ENCODE peak calls at places on chromosomes 5 and 9, in seven cellular contexts. One of them, this sample, is unnamed.

GRCh38 chr9:128419061-128419925 is 1.4 kb upstream of the CERCAM start:
- DNase-seq in activated gamma-delta T cell treated with anti-CD3 and anti-CD28 coated beads, Interleukin-2, amount 50 U/mL, for 16 hours: no peak
- DNase-seq in ACHN: no peak
- DNase-seq in DMS153: peak; percentile 27
- DNase-seq in AG20443: no peak
- DNase-seq in anterior cingulate cortex: peak; percentile 31
- DNase-seq in posterior cingulate gyrus: no peak
- DNase-seq in this sample: no peak

GRCh38 chr5:141182248-141182647 is at the start of gene PCDHB16:
- DNase-seq in AG20443: peak; percentile 62
- DNase-seq in DMS153: no peak
- DNase-seq in ACHN: no peak
- DNase-seq in activated gamma-delta T cell treated with anti-CD3 and anti-CD28 coated beads, Interleukin-2, amount 50 U/mL, for 16 hours: no peak
- DNase-seq in posterior cingulate gyrus: no peak
- DNase-seq in anterior cingulate cortex: no peak
- DNase-seq in this sample: peak; percentile 41

GRCh38 chr5:88878976-88879375 is 4.0 kb downstream of the MEF2C start:
- DNase-seq in anterior cingulate cortex: no peak
- DNase-seq in AG20443: no peak
- DNase-seq in DMS153: no peak
- DNase-seq in activated gamma-delta T cell treated with anti-CD3 and anti-CD28 coated beads, Interleukin-2, amount 50 U/mL, for 16 hours: no peak
- DNase-seq in ACHN: peak; percentile 22
- DNase-seq in posterior cingulate gyrus: no peak
- DNase-seq in this sample: no peak

GRCh38 chr5:53151713-53152458 is 42.3 kb upstream of the MOCS2 start:
- DNase-seq in posterior cingulate gyrus: no peak
- DNase-seq in anterior cingulate cortex: no peak
- DNase-seq in ACHN: peak; percentile 1
- DNase-seq in activated gamma-delta T cell treated with anti-CD3 and anti-CD28 coated beads, Interleukin-2, amount 50 U/mL, for 16 hours: no peak
- DNase-seq in DMS153: no peak
- DNase-seq in AG20443: peak; percentile 77
- DNase-seq in this sample: no peak

GRCh38 chr5:7394889-7395431 is 978 bp upstream of the ADCY2 start:
- DNase-seq in ACHN: no peak
- DNase-seq in activated gamma-delta T cell treated with anti-CD3 and anti-CD28 coated beads, Interleukin-2, amount 50 U/mL, for 16 hours: no peak
- DNase-seq in AG20443: no peak
- DNase-seq in posterior cingulate gyrus: no peak
- DNase-seq in anterior cingulate cortex: no peak
- DNase-seq in DMS153: no peak
- DNase-seq in this sample: no peak

GRCh38 chr5:12016149-12016740 is 112.0 kb upstream of the CTNND2 start:
- DNase-seq in posterior cingulate gyrus: no peak
- DNase-seq in AG20443: no peak
- DNase-seq in activated gamma-delta T cell treated with anti-CD3 and anti-CD28 coated beads, Interleukin-2, amount 50 U/mL, for 16 hours: no peak
- DNase-seq in anterior cingulate cortex: no peak
- DNase-seq in DMS153: no peak
- DNase-seq in ACHN: no peak
- DNase-seq in this sample: no peak

GRCh38 chr5:96159076-96159475 is 197.4 kb upstream of the ELL2 start:
- DNase-seq in AG20443: no peak
- DNase-seq in posterior cingulate gyrus: no peak
- DNase-seq in activated gamma-delta T cell treated with anti-CD3 and anti-CD28 coated beads, Interleukin-2, amount 50 U/mL, for 16 hours: no peak
- DNase-seq in ACHN: no peak
- DNase-seq in DMS153: no peak
- DNase-seq in anterior cingulate cortex: no peak
- DNase-seq in this sample: no peak

GRCh38 chr9:109815366-109815947 is 35.5 kb downstream of the PALM2AKAP2 start:
- DNase-seq in anterior cingulate cortex: no peak
- DNase-seq in posterior cingulate gyrus: no peak
- DNase-seq in activated gamma-delta T cell treated with anti-CD3 and anti-CD28 coated beads, Interleukin-2, amount 50 U/mL, for 16 hours: no peak
- DNase-seq in ACHN: no peak
- DNase-seq in DMS153: no peak
- DNase-seq in AG20443: peak; percentile 42
- DNase-seq in this sample: no peak